ENCODE peak calls at places on chromosomes 5 and 9, in six cellular contexts. J is CD4-positive, CD25-positive, alpha-beta regulatory T cell; C is colonic mucosa; F is CD8-positive, alpha-beta T cell; T is tibial artery; Q is A549. V is an unnamed sample.

GRCh38 chr5:42591026-42591425 is 165.6 kb upstream of the CCDC152 start:
- DNase-seq in J (no peak), C (peak; percentile 21), F (no peak), T (no peak), Q (no peak), V (no peak)

GRCh38 chr9:81833563-81834345 is 94.5 kb upstream of the SPATA31D4 start:
- DNase-seq in J (no peak), C (no peak), F (no peak), T (no peak), Q (no peak), V (peak; percentile 80)

GRCh38 chr5:135452366-135453030 is 347 bp upstream of the TIFAB start:
- DNase-seq in J (no peak), C (no peak), F (no peak), T (no peak), Q (no peak), V (no peak)

GRCh38 chr9:97660847-97661246 is 27.2 kb downstream of the NCBP1 start:
- DNase-seq in J (no peak), C (no peak), F (no peak), T (no peak), Q (no peak), V (no peak)

GRCh38 chr9:19660019-19660418 is 128.8 kb downstream of the SLC24A2 start:
- DNase-seq in J (no peak), C (no peak), F (no peak), T (no peak), Q (no peak), V (no peak)

GRCh38 chr9:105264380-105264779 is 19.9 kb downstream of the SLC44A1 start:
- DNase-seq in J (peak; percentile 36), C (no peak), F (no peak), T (no peak), Q (no peak), V (no peak)

GRCh38 chr5:66171349-66172344 is 27.5 kb downstream of the SREK1 start:
- DNase-seq in J (peak; percentile 87), C (no peak), F (peak; percentile 67), T (no peak), Q (peak; percentile 36), V (no peak)

GRCh38 chr9:29691758-29692407 is 2118.6 kb upstream of the C9orf72 start:
- DNase-seq in J (no peak), C (no peak), F (no peak), T (no peak), Q (no peak), V (no peak)

GRCh38 chr9:93346240-93347112 is 105.0 kb upstream of the FAM120A start:
- DNase-seq in J (no peak), C (no peak), F (no peak), T (no peak), Q (no peak), V (no peak)

GRCh38 chr5:146137967-146138403 is 32.6 kb upstream of the PLAC8L1 start:
- DNase-seq in J (no peak), C (peak; percentile 24), F (no peak), T (no peak), Q (no peak), V (no peak)

GRCh38 chr9:78899006-78899405 is 602.1 kb downstream of the PSAT1 start:
- DNase-seq in J (no peak), C (no peak), F (no peak), T (no peak), Q (no peak), V (no peak)

GRCh38 chr5:82735160-82735789 is 341.9 kb downstream of the TMEM167A start:
- DNase-seq in J (no peak), C (no peak), F (no peak), T (no peak), Q (no peak), V (no peak)

GRCh38 chr5:83703059-83703458 is 17.6 kb downstream of the HAPLN1 start:
- DNase-seq in J (no peak), C (no peak), F (no peak), T (no peak), Q (no peak), V (no peak)

GRCh38 chr5:72156921-72157320 is 49.6 kb downstream of the MAP1B start:
- DNase-seq in J (no peak), C (no peak), F (no peak), T (no peak), Q (no peak), V (peak; percentile 78)

GRCh38 chr9:135702002-135702721 is at the start of gene KCNT1:
- DNase-seq in J (peak; percentile 12), C (peak; percentile 35), F (peak; percentile 55), T (no peak), Q (peak; percentile 94), V (no peak)

GRCh38 chr9:82148849-82149544 is 160.4 kb downstream of the SPATA31D1 start:
- DNase-seq in J (no peak), C (no peak), F (no peak), T (no peak), Q (no peak), V (no peak)

GRCh38 chr5:159448-160172 is 31.7 kb upstream of the LRRC14B start:
- DNase-seq in J (no peak), C (no peak), F (no peak), T (no peak), Q (no peak), V (peak; percentile 75)

GRCh38 chr5:126516133-126516532 is 78.9 kb downstream of the ALDH7A1 start:
- DNase-seq in J (no peak), C (no peak), F (no peak), T (no peak), Q (no peak), V (peak; percentile 82)

GRCh38 chr9:6667633-6668280 is 22.2 kb upstream of the GLDC start:
- DNase-seq in J (peak; percentile 22), C (no peak), F (no peak), T (no peak), Q (peak; percentile 73), V (peak; percentile 2)

GRCh38 chr9:133880851-133881634 is 111.1 kb downstream of the VAV2 start:
- DNase-seq in J (no peak), C (no peak), F (no peak), T (no peak), Q (no peak), V (no peak)

GRCh38 chr9:71814805-71815204 is 46.5 kb upstream of the CEMIP2 start:
- DNase-seq in J (no peak), C (no peak), F (no peak), T (no peak), Q (no peak), V (no peak)

GRCh38 chr9:13705913-13706312 is 426.4 kb upstream of the MPDZ start:
- DNase-seq in J (no peak), C (no peak), F (no peak), T (peak; percentile 89), Q (no peak), V (no peak)

GRCh38 chr5:57735754-57736153 is 253.1 kb upstream of the ACTBL2 start:
- DNase-seq in J (no peak), C (no peak), F (no peak), T (no peak), Q (peak; percentile 33), V (peak; percentile 52)

GRCh38 chr5:139828207-139828895 is 32.7 kb downstream of the PSD2 start:
- DNase-seq in J (no peak), C (no peak), F (no peak), T (no peak), Q (no peak), V (no peak)

GRCh38 chr9:93234600-93234999 is 50.7 kb downstream of the WNK2 start:
- DNase-seq in J (no peak), C (no peak), F (no peak), T (no peak), Q (no peak), V (no peak)

GRCh38 chr5:108562205-108562454 is 180.2 kb upstream of the FBXL17 start:
- DNase-seq in J (no peak), C (no peak), F (no peak), T (no peak), Q (no peak), V (no peak)

GRCh38 chr9:18240213-18240612 is 233.7 kb upstream of the ADAMTSL1 start:
- DNase-seq in J (no peak), C (no peak), F (no peak), T (no peak), Q (no peak), V (no peak)

GRCh38 chr5:150053695-150054392 is 32.5 kb downstream of the CSF1R start:
- DNase-seq in J (no peak), C (no peak), F (no peak), T (no peak), Q (no peak), V (no peak)

GRCh38 chr5:79229357-79230174 is 6.4 kb upstream of the JMY start:
- DNase-seq in J (peak; percentile 15), C (no peak), F (no peak), T (no peak), Q (no peak), V (no peak)

GRCh38 chr5:180082633-180083420 is 11.3 kb upstream of the RNF130 start:
- DNase-seq in J (no peak), C (no peak), F (no peak), T (no peak), Q (no peak), V (no peak)
- H3K27ac ChIP-seq in J (no peak overlapping the region), C (no peak overlapping the region), F (no peak overlapping the region), T (no peak overlapping the region), Q (no peak overlapping the region), V (no peak overlapping the region)

GRCh38 chr5:171483453-171484177 is 64.2 kb downstream of the FGF18 start:
- DNase-seq in J (no peak), C (peak; percentile 29), F (no peak), T (peak; percentile 88), Q (no peak), V (no peak)
- H3K27ac ChIP-seq in J (no peak overlapping the region), C (no peak overlapping the region), F (no peak overlapping the region), T (peak overlapping the region; percentile 68), Q (no peak overlapping the region), V (no peak overlapping the region)

DNA sequence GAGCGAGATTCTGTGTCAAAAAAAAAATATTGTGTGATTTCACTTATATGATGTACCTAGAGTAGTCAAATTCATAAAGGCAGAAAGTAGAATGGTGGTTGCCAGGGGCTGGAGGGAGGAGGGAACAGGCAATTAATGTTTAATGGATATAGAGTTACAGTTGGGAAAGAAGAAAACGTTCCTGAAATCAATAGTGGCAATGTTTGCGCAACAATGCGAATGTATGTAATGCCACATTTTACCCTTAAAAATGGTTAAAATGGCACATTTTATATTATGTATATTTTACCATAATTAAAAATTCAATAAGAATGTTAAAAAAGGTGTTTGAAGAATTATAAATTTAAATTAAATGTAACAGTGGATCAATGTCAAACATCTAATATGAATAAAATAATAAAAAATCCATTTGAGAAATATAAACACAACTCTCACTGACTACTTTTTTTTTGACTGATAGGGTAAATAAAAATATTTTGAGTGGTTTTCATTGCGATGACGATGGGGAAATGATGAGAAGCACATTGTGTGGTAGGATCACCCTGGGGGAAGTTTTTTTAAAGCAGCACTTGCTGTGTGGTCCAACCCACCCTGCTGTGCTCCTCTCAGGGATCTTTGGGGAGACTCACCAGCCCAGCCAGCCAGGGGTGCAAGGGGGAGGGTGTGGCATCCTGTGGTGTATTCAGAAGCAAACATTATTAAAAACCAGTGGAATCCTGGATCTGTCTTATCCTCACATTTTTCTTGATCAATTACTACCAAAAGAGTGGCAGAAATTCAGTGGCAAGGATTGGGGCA is 4.3 kb downstream of the FYB1 start:
- DNase-seq in J (no peak), C (no peak), F (no peak), T (no peak), Q (no peak), V (peak; percentile 73)
- H3K27ac ChIP-seq in J (peak overlapping the region; percentile 84), C (no peak overlapping the region), F (peak overlapping the region; percentile 31), T (no peak overlapping the region), Q (peak overlapping the region; percentile 25), V (peak overlapping the region; percentile 60)

DNA sequence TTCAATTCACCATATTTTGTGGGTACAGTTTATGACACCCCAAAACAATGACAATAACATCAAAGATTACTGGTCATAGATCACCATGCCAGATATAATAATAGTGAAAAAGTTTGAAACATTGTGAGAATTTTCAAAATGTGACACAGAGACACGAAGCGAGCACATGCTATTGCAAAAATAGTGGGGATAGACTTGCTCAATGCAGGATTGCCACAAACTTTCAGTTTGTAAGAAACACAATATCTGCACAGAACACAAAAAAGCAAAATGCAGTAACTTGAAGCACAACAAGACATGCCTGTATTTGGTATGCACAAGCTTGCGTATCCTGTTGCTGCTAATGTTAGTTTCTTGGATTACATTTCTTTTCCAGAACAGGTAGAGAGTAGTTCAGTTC is 35.8 kb downstream of the ARHGEF28 start:
- DNase-seq in J (no peak), C (no peak), F (no peak), T (no peak), Q (no peak), V (no peak)
- H3K27ac ChIP-seq in J (no peak overlapping the region), C (no peak overlapping the region), F (no peak overlapping the region), T (no peak overlapping the region), Q (peak overlapping the region; percentile 5), V (no peak overlapping the region)

V was measured in SJSA1.